ENCODE peak calls at places on chromosome 3, in eight cellular contexts. N is left ventricle myocardium inferior; T is adrenal gland; V is dorsolateral prefrontal cortex; S is brain microvascular endothelial cell; R is hepatocyte; G is CD8-positive, alpha-beta T cell; E is spleen. F is an unnamed sample.

GRCh38 chr3:69568926-69569325 is 170.3 kb upstream of the MITF start:
- DNase-seq in N (no peak), T (no peak), V (no peak), S (peak; percentile 2), R (no peak), G (no peak), E (no peak), F (no peak)

GRCh38 chr3:129732200-129732876 is 125.9 kb upstream of the PLXND1 start:
- DNase-seq in N (no peak), T (no peak), V (no peak), S (no peak), R (no peak), G (no peak), E (no peak), F (no peak)

GRCh38 chr3:87397210-87397609 is 120.8 kb upstream of the POU1F1 start:
- DNase-seq in N (no peak), T (no peak), V (no peak), S (peak; percentile 39), R (no peak), G (no peak), E (no peak), F (no peak)

GRCh38 chr3:150372320-150373118 is 35.6 kb upstream of the TSC22D2 start:
- DNase-seq in N (no peak), T (no peak), V (no peak), S (no peak), R (no peak), G (no peak), E (no peak), F (no peak)

GRCh38 chr3:128278761-128279593 is 125.7 kb downstream of the EEFSEC start:
- DNase-seq in N (peak; percentile 80), T (peak; percentile 64), V (no peak), S (peak; percentile 43), R (peak; percentile 80), G (peak; percentile 41), E (peak; percentile 76), F (no peak)

GRCh38 chr3:139358857-139359562 is 15.2 kb downstream of the MRPS22 start:
- DNase-seq in N (no peak), T (no peak), V (no peak), S (no peak), R (no peak), G (no peak), E (no peak), F (no peak)

GRCh38 chr3:177062052-177062732 is 135.1 kb downstream of the TBL1XR1 start:
- DNase-seq in N (no peak), T (no peak), V (no peak), S (no peak), R (no peak), G (no peak), E (no peak), F (no peak)

GRCh38 chr3:128578346-128578745 is 72.3 kb downstream of the RPN1 start:
- DNase-seq in N (no peak), T (no peak), V (no peak), S (no peak), R (no peak), G (no peak), E (no peak), F (no peak)

GRCh38 chr3:168620854-168621253 is 525.1 kb upstream of the GOLIM4 start:
- DNase-seq in N (no peak), T (no peak), V (peak; percentile 60), S (peak; percentile 38), R (peak; percentile 66), G (no peak), E (no peak), F (no peak)

GRCh38 chr3:121796970-121797369 is 37.9 kb downstream of the IQCB1 start:
- DNase-seq in N (no peak), T (no peak), V (no peak), S (no peak), R (no peak), G (no peak), E (no peak), F (no peak)

GRCh38 chr3:20558161-20558560 is 372.2 kb upstream of the SGO1 start:
- DNase-seq in N (no peak), T (no peak), V (no peak), S (no peak), R (no peak), G (no peak), E (no peak), F (no peak)

GRCh38 chr3:169146112-169146665 is 517.3 kb downstream of the MECOM start:
- DNase-seq in N (peak; percentile 37), T (peak; percentile 15), V (no peak), S (peak; percentile 62), R (peak; percentile 47), G (no peak), E (peak; percentile 83), F (peak; percentile 9)

GRCh38 chr3:88668180-88668579 is 439.2 kb upstream of the EPHA3 start:
- DNase-seq in N (no peak), T (no peak), V (no peak), S (no peak), R (no peak), G (no peak), E (no peak), F (no peak)

GRCh38 chr3:11391930-11392688 is 119.9 kb downstream of the ATG7 start:
- DNase-seq in N (no peak), T (no peak), V (no peak), S (peak; percentile 70), R (no peak), G (no peak), E (no peak), F (no peak)

GRCh38 chr3:48268936-48269551 is 28.1 kb downstream of the ZNF589 start:
- DNase-seq in N (no peak), T (no peak), V (peak; percentile 62), S (no peak), R (peak; percentile 41), G (no peak), E (no peak), F (no peak)
- H3K27ac ChIP-seq in N (no peak overlapping the region), T (no peak overlapping the region), V (peak overlapping the region; percentile 29), S (no peak overlapping the region), R (peak overlapping the region; percentile 97), G (peak overlapping the region; percentile 45), E (no peak overlapping the region), F (no peak overlapping the region)

GRCh38 chr3:6249679-6250078 is 611.2 kb upstream of the GRM7 start:
- DNase-seq in N (no peak), T (no peak), V (no peak), S (no peak), R (no peak), G (no peak), E (no peak), F (no peak)
- H3K4me3 ChIP-seq in N (no peak overlapping the region), T (no peak overlapping the region), V (no peak overlapping the region), S (no peak overlapping the region), R (no peak overlapping the region), G (no peak overlapping the region), E (no peak overlapping the region), F (no peak overlapping the region)

GRCh38 chr3:97821810-97822775 is at the start of gene CRYBG3:
- DNase-seq in N (peak; percentile 86), T (peak; percentile 82), V (peak; percentile 90), S (peak; percentile 73), R (peak; percentile 93), G (peak; percentile 89), E (peak; percentile 97), F (peak; percentile 74)
- TF ChIP-seq CTCF in N (peak; percentile 45), T (no peak), V (no peak), S (peak; percentile 62), R (peak; percentile 37), G (no peak), E (peak; percentile 30), F (no peak)

GRCh38 chr3:72890166-72890925 is 2.5 kb downstream of the GXYLT2 start:
- DNase-seq in N (no peak), T (no peak), V (no peak), S (no peak), R (no peak), G (no peak), E (no peak), F (no peak)

GRCh38 chr3:72889310-72890165 is 1.7 kb downstream of the GXYLT2 start:
- DNase-seq in N (no peak), T (no peak), V (no peak), S (no peak), R (no peak), G (no peak), E (no peak), F (no peak)

GRCh38 chr3:72892870-72893269 is 5.0 kb downstream of the GXYLT2 start:
- DNase-seq in N (no peak), T (no peak), V (no peak), S (no peak), R (no peak), G (no peak), E (no peak), F (no peak)

GRCh38 chr3:72892081-72892763 is 4.4 kb downstream of the GXYLT2 start:
- DNase-seq in N (no peak), T (no peak), V (peak; percentile 54), S (peak; percentile 82), R (peak; percentile 55), G (no peak), E (no peak), F (no peak)

DNA sequence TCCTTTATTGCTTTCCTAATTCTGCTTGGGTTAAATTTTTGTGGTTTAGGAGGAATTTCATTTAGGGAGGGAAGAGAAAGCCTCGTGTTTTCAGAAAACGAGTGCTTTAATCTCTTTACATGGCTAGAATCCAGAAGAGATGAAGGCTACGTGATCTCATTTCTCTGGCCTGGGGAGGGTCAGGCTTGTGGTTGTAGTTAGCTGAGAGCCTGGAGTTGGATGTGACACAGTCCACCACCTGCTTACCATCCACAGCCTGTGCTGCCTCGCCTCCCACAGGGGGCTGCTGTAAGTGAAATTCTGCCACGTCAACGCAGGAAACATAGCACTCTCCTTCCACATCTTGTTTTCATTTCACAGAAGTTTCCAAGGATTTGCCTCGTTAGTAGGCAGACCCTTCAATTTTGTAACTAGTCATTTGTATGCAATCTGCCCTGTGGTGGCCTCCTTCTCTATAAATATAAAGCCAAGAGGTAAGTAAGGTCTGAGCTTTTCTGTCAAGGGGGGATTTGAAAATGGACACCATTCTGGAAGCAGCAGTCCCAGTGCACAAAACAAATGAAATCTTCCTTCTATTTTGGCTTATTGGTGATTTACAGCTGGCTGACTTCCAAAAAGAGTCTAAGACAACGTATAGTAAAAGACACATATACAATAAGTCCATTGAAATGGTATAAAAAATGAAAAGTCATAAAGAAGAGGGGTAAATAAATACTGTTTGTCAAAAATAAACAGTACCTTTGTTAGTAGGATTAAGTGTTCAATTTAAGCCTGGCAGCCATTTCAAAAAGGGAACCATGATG is 3.4 kb downstream of the GXYLT2 start:
- DNase-seq in N (peak; percentile 67), T (peak; percentile 62), V (no peak), S (peak; percentile 96), R (peak; percentile 73), G (no peak), E (no peak), F (no peak)
- H3K27ac ChIP-seq in N (peak overlapping the region; percentile 82), T (no peak overlapping the region), V (peak overlapping the region; percentile 73), S (peak overlapping the region; percentile 88), R (peak overlapping the region; percentile 81), G (no peak overlapping the region), E (no peak overlapping the region), F (peak overlapping the region; percentile 2)

GRCh38 chr3:30384546-30385072 is 221.8 kb upstream of the TGFBR2 start:
- DNase-seq in N (no peak), T (no peak), V (no peak), S (no peak), R (no peak), G (no peak), E (no peak), F (no peak)
- H3K4me3 ChIP-seq in N (no peak overlapping the region), T (no peak overlapping the region), V (no peak overlapping the region), S (no peak overlapping the region), R (no peak overlapping the region), G (no peak overlapping the region), E (no peak overlapping the region), F (no peak overlapping the region)

F was measured in gastrocnemius medialis.